ENCODE peak calls at places on chromosomes 3 and 15, in six cellular contexts. M is HepG2, N is GM12878, H is K562, E is H1, P is HL-60. G is an unnamed sample.
A peak's percentile ranks its signal among the peaks of the same experiment; 100 is the strongest.

GRCh38 chr15:66907826-66908502 is 157.4 kb upstream of the SMAD3 start:
- DNase-seq in H (no peak), N (peak; percentile 39), P (peak; percentile 98), E (no peak), M (peak; percentile 56), G (no peak)

GRCh38 chr3:109597438-109597837 is 260.1 kb upstream of the DPPA4 start:
- DNase-seq in N (no peak), H (no peak), P (no peak), E (no peak), M (no peak), G (peak; percentile 36)

GRCh38 chr3:74273091-74273490 is 341.4 kb downstream of the CNTN3 start:
- DNase-seq in M (no peak), P (no peak), N (no peak), E (no peak), H (no peak), G (no peak)

GRCh38 chr15:88012233-88012632 is 244.3 kb downstream of the NTRK3 start:
- DNase-seq in P (no peak), M (no peak), N (no peak), E (no peak), H (no peak), G (no peak)

GRCh38 chr3:37945407-37945802 is 45.2 kb upstream of the VILL start:
- DNase-seq in E (peak; percentile 37), P (no peak), M (no peak), H (no peak), N (no peak), G (peak; percentile 65)

GRCh38 chr3:127304121-127304744 is 16.4 kb upstream of the PRR20G start:
- DNase-seq in M (peak; percentile 69), P (no peak), H (peak; percentile 8), E (no peak), N (no peak), G (peak; percentile 80)

GRCh38 chr3:149765762-149766334 is 13.6 kb upstream of the COMMD2 start:
- DNase-seq in P (no peak), H (no peak), M (peak; percentile 27), N (no peak), E (no peak), G (peak; percentile 9)

GRCh38 chr3:46986782-46987484 is 7.5 kb downstream of the NBEAL2 start:
- DNase-seq in P (no peak), M (no peak), N (no peak), E (no peak), H (peak; percentile 96), G (no peak)

GRCh38 chr15:59313703-59314332 is 58.9 kb downstream of the MYO1E start:
- DNase-seq in N (peak; percentile 81), E (no peak), P (no peak), M (peak; percentile 9), H (no peak), G (no peak)

GRCh38 chr3:147616998-147617619 is 207.9 kb downstream of the ZIC1 start:
- DNase-seq in M (peak; percentile 18), P (no peak), E (no peak), H (no peak), N (no peak), G (peak; percentile 4)

GRCh38 chr15:25793354-25794050 is 69.6 kb downstream of the ATP10A start:
- DNase-seq in H (no peak), P (peak; percentile 52), N (peak; percentile 69), M (no peak), E (no peak), G (no peak)

GRCh38 chr3:143507735-143508580 is 340.3 kb downstream of the SLC9A9 start:
- DNase-seq in M (no peak), N (no peak), P (no peak), H (no peak), E (no peak), G (no peak)

GRCh38 chr15:69604050-69604378 is 151.4 kb downstream of the RPLP1 start:
- DNase-seq in P (peak; percentile 25), H (no peak), M (peak; percentile 16), E (no peak), N (no peak), G (no peak)

GRCh38 chr15:86002444-86002843 is 77.2 kb upstream of the AGBL1 start:
- DNase-seq in P (no peak), N (no peak), E (no peak), M (no peak), H (no peak), G (peak; percentile 44)

GRCh38 chr15:46304320-46304719 is 669.5 kb downstream of the SQOR start:
- DNase-seq in E (peak; percentile 68), H (peak; percentile 8), P (peak; percentile 7), N (no peak), M (peak; percentile 4), G (peak; percentile 14)

GRCh38 chr3:95097493-95097892 is 1034.6 kb downstream of the NSUN3 start:
- DNase-seq in H (no peak), N (no peak), M (no peak), E (no peak), P (no peak), G (no peak)

GRCh38 chr15:95864467-95864886 is 466.0 kb upstream of the NR2F2 start:
- DNase-seq in M (no peak), E (no peak), N (peak; percentile 73), P (no peak), H (no peak), G (no peak)

GRCh38 chr3:187169231-187169960 is 27.9 kb upstream of the RTP1 start:
- DNase-seq in M (no peak), P (no peak), H (no peak), N (no peak), E (no peak), G (no peak)

GRCh38 chr3:187167795-187168194 is 28.5 kb upstream of the RPL39L start:
- DNase-seq in M (no peak), N (no peak), H (no peak), P (no peak), E (no peak), G (no peak)

DNA sequence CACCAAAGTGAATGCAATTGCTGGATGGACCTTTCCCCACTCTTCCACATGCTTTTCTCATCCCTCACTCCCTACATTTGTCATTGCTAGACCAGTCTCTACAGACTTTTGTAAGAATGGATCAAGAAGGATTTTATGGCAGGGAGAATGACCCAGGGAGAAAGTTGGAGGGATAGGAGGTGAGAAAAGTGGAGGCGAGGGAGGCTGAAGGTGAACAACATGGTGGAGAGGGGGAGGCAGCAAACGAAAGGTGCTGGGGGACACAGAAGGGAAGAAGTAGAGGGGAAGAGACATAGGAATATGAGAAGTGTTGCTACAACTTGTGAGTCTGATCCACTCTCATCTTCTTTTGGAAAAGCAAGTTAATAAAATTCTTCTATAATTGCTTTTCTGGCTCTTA is 24.4 kb upstream of the RTP1 start:
- DNase-seq in N (no peak), P (no peak), E (no peak), H (no peak), M (no peak), G (no peak)
- TF ChIP-seq GABPA in N (no peak), P (no peak), E (no peak), H (no peak), M (no peak), G (no peak)

GRCh38 chr15:60396964-60397771 is 618 bp downstream of the ANXA2 start:
- DNase-seq in E (peak; percentile 67), M (no peak), N (peak; percentile 53), H (peak; percentile 85), P (no peak), G (peak; percentile 70)

GRCh38 chr15:60397772-60398445 is at the start of gene ANXA2:
- DNase-seq in P (peak; percentile 4), E (peak; percentile 79), H (peak; percentile 97), M (no peak), N (no peak), G (peak; percentile 85)

GRCh38 chr15:60395276-60396011 is 2.3 kb downstream of the ANXA2 start:
- DNase-seq in E (no peak), N (no peak), M (no peak), P (peak; percentile 39), H (no peak), G (no peak)

GRCh38 chr15:60396100-60396499 is 1.7 kb downstream of the ANXA2 start:
- DNase-seq in H (no peak), E (no peak), M (no peak), P (no peak), N (no peak), G (no peak)

DNA sequence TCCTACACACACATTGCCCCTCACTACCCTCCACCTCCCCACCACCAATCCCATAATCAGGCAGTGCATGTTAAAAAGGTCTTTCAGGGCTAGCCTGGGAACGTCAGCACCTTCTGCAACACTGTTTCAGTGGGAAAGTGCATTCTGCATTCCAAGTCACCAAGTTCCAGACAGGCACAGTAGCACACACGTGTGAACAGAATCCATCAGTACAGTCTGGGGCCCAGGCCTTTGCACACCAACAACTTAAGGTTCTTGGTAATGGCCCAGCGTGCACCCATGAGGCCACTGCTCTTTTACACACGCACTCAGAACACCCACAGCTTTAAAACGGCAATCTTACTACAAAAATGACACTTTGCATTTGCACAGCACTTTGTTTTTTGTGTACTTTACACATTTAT is 1.2 kb downstream of the ANXA2 start:
- DNase-seq in E (no peak), P (no peak), M (no peak), N (no peak), H (no peak), G (no peak)
- H3K27ac ChIP-seq in E (no peak overlapping the region), P (no peak overlapping the region), M (peak overlapping the region; percentile 39), N (no peak overlapping the region), H (peak overlapping the region; percentile 92), G (peak overlapping the region; percentile 99)

GRCh38 chr3:7879572-7879971 is 622.1 kb upstream of the LMCD1 start:
- DNase-seq in H (no peak), P (no peak), N (no peak), E (no peak), M (no peak), G (no peak)

GRCh38 chr3:7876741-7877297 is 624.8 kb upstream of the LMCD1 start:
- DNase-seq in P (no peak), E (no peak), H (no peak), M (no peak), N (no peak), G (no peak)

GRCh38 chr3:7874116-7874515 is 627.5 kb upstream of the LMCD1 start:
- DNase-seq in P (no peak), H (no peak), M (no peak), N (no peak), E (no peak), G (no peak)

GRCh38 chr3:7875858-7876442 is 625.7 kb upstream of the LMCD1 start:
- DNase-seq in M (no peak), P (no peak), N (no peak), E (no peak), H (no peak), G (no peak)

DNA sequence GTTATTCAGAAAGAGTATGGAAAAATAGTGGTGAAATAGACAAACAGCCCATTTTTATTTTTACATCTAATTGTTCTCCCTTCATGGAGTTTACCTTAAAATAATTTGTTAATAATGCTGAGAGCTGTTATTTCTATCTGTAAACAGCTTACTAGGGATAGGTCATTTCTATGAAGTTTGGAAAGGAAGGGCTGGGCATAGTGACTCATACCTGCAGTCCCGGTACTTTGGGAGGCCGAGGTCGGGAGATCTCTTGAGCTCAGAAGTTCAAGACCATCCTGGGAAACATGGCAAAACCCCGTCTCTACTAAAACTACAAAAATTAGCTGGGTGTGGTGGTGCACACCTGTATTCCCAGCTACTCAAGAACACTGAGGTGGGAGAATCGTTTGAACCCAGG is 624.3 kb upstream of the LMCD1 start:
- DNase-seq in E (no peak), H (no peak), N (no peak), P (no peak), M (no peak), G (no peak)
- TF ChIP-seq GABPA in E (no peak), H (no peak), N (no peak), P (no peak), M (no peak), G (no peak)

DNA sequence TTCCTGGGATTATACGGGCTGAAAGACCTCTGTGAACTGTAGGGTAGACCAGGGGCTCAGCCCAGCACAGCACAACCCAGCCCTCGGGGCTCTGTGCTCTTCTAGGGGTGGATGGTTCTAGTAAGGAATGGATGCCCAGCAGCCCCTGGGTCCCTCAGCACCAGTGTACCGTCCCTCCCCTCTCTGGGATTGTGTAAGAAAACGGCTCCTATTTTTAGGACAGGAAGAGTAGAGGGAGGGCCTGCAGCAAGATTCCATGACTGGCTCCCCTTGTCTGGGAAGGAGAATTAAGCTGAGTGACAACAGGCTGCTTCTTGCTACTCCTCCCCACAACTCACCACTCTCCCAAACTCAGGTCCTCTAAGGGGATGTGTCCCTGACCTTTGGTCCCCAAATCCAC is 270.8 kb upstream of the TOPAZ1 start:
- DNase-seq in H (no peak), M (no peak), N (no peak), P (no peak), E (no peak), G (no peak)
- H3K27ac ChIP-seq in H (no peak overlapping the region), M (no peak overlapping the region), N (no peak overlapping the region), P (no peak overlapping the region), E (no peak overlapping the region), G (no peak overlapping the region)

G was measured in SK-N-SH.